ENCODE peak calls at places on chromosomes 1 and 21, in ten cellular contexts. O is psoas muscle; X is neural progenitor cell; B is MM.1S; A is mesothelial cell of epicardium; Y is GM13977; Q is GM20000; S is cardiac muscle cell; K is CD4-positive, alpha-beta T cell; N is choroid plexus epithelial cell. C is an unnamed sample.

GRCh38 chr1:36349241-36349671 is 25.8 kb upstream of the EVA1B start:
- DNase-seq in S (peak), B (no peak), Q (peak), N (peak), O (no peak), A (no peak), K (no peak), X (no peak), Y (peak), C (no peak)

GRCh38 chr1:248850124-248850523 is 8.8 kb downstream of the ZNF692 start:
- DNase-seq in N (no peak), B (no peak), S (no peak), Y (no peak), K (no peak), A (no peak), Q (no peak), O (no peak), X (no peak), C (no peak)

GRCh38 chr21:17679002-17679600 is 66.4 kb upstream of the BTG3 start:
- DNase-seq in N (peak), O (no peak), K (no peak), Q (peak), B (peak), A (no peak), S (peak), X (peak), Y (peak), C (no peak)

GRCh38 chr21:45270306-45270821 is 17.3 kb downstream of the POFUT2 start:
- DNase-seq in B (no peak), Q (no peak), K (no peak), Y (no peak), O (no peak), X (no peak), N (peak), S (no peak), A (no peak), C (no peak)

GRCh38 chr21:26280715-26281310 is 110.2 kb upstream of the APP start:
- DNase-seq in X (peak), Q (no peak), N (no peak), K (no peak), Y (no peak), A (no peak), O (no peak), B (no peak), S (no peak), C (peak)

GRCh38 chr1:175145899-175146298 is 46.7 kb downstream of the KIAA0040 start:
- DNase-seq in S (no peak), O (no peak), X (no peak), Q (no peak), Y (no peak), B (no peak), A (no peak), N (no peak), K (no peak), C (no peak)

GRCh38 chr21:43654806-43655489 is 4.3 kb downstream of the HSF2BP start:
- DNase-seq in K (no peak), Q (no peak), O (no peak), N (peak), X (no peak), Y (no peak), A (no peak), S (no peak), B (no peak), C (no peak)

GRCh38 chr1:44043176-44044070 is 12.2 kb upstream of the SLC6A9 start:
- DNase-seq in S (no peak), Q (no peak), B (no peak), Y (no peak), O (no peak), N (no peak), X (peak), A (no peak), K (no peak), C (no peak)

GRCh38 chr1:119549719-119550141 is 42.7 kb downstream of the HSD3B1 start:
- DNase-seq in N (peak), X (peak), Q (peak), Y (peak), K (no peak), O (no peak), S (peak), B (peak), A (peak), C (peak)

GRCh38 chr1:171663854-171664550 is 11.5 kb upstream of the MYOC start:
- DNase-seq in Q (no peak), N (no peak), B (no peak), Y (no peak), S (no peak), O (no peak), A (no peak), K (no peak), X (no peak), C (no peak)

GRCh38 chr1:230642263-230642959 is at the start of gene COG2:
- DNase-seq in O (peak), B (peak), Y (peak), S (peak), Q (peak), A (peak), K (peak), N (peak), X (peak), C (peak)

GRCh38 chr1:107449326-107449725 is 308.5 kb downstream of the NTNG1 start:
- DNase-seq in X (no peak), S (no peak), B (no peak), Y (no peak), A (no peak), N (no peak), K (no peak), O (no peak), Q (no peak), C (no peak)

GRCh38 chr1:1068374-1069060 is 5.6 kb downstream of the RNF223 start:
- DNase-seq in K (peak), O (no peak), A (no peak), Y (peak), N (no peak), X (peak), S (no peak), B (peak), Q (peak), C (peak)

GRCh38 chr1:226111109-226111864 is 48.8 kb downstream of the H3-3A start:
- DNase-seq in N (no peak), O (no peak), S (no peak), X (no peak), K (no peak), B (peak), Q (peak), A (no peak), Y (no peak), C (no peak)

GRCh38 chr1:223843934-223844333 is 1.8 kb downstream of the TP53BP2 start:
- DNase-seq in X (no peak), S (no peak), Y (no peak), A (no peak), N (no peak), O (no peak), K (no peak), B (no peak), Q (no peak), C (no peak)

GRCh38 chr1:197341626-197342025 is 73.6 kb downstream of the CRB1 start:
- DNase-seq in Q (no peak), K (no peak), X (no peak), N (no peak), S (no peak), Y (no peak), B (no peak), A (no peak), O (no peak), C (no peak)

GRCh38 chr1:240888039-240888786 is 276.3 kb upstream of the GREM2 start:
- DNase-seq in O (no peak), A (peak), Q (peak), Y (peak), S (no peak), X (peak), B (peak), N (peak), K (no peak), C (peak)

GRCh38 chr1:29703596-29703995 is 467.3 kb downstream of the PTPRU start:
- DNase-seq in X (peak), B (no peak), Y (peak), S (peak), A (no peak), Q (peak), K (no peak), N (peak), O (no peak), C (peak)

GRCh38 chr1:151574575-151575529 is 34.7 kb downstream of the TUFT1 start:
- DNase-seq in S (peak), A (no peak), Y (no peak), X (no peak), Q (no peak), K (no peak), O (no peak), B (no peak), N (peak), C (no peak)

GRCh38 chr1:14599173-14599754 is 779 bp downstream of the KAZN start:
- DNase-seq in Q (peak), X (peak), K (no peak), A (peak), Y (peak), O (peak), S (no peak), N (no peak), B (no peak), C (peak)

GRCh38 chr1:174963547-174964125 is 36.1 kb upstream of the CACYBP start:
- DNase-seq in B (peak), Y (no peak), K (no peak), S (no peak), X (no peak), N (no peak), A (no peak), Q (no peak), O (no peak), C (no peak)

GRCh38 chr1:104932949-104933679 is 1183.4 kb downstream of the AMY1C start:
- DNase-seq in K (no peak), B (no peak), Y (no peak), X (no peak), Q (no peak), S (no peak), N (no peak), O (no peak), A (no peak), C (no peak)

GRCh38 chr1:23084880-23085279 is 65.6 kb downstream of the KDM1A start:
- DNase-seq in S (no peak), N (no peak), Q (no peak), K (no peak), X (no peak), A (no peak), O (no peak), B (no peak), Y (no peak), C (no peak)

GRCh38 chr1:23080885-23081284 is 61.6 kb downstream of the KDM1A start:
- DNase-seq in Y (no peak), K (no peak), N (no peak), B (no peak), Q (no peak), A (no peak), X (no peak), O (no peak), S (no peak), C (no peak)

GRCh38 chr1:23083714-23084480 is 64.6 kb downstream of the KDM1A start:
- DNase-seq in S (peak), B (no peak), Q (no peak), Y (no peak), K (no peak), N (peak), X (no peak), A (no peak), O (peak), C (no peak)

GRCh38 chr1:23079025-23079424 is 59.8 kb downstream of the KDM1A start:
- DNase-seq in S (no peak), O (no peak), X (no peak), A (no peak), B (no peak), K (no peak), N (no peak), Q (no peak), Y (no peak), C (no peak)

DNA sequence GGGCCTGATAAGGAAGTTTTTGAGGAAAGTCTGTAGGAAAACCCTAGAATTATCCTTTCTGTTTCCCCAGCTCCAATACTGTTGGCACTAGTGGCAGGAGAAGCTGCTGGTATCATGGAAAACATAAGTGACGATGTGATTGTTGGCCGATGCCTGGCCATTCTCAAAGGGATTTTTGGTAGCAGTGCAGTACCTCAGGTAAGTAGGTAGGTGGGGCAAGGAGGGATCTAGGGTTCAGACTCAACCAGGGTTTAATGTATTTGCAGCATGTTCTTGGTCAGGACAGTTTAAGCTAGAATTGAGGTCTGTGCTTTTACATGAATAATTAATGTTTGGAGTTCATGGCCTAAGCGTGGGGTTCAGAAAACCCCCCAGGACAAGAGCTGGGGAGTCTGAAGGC is 62.1 kb downstream of the KDM1A start:
- DNase-seq in Q (no peak), Y (no peak), A (no peak), S (no peak), K (no peak), X (peak), N (peak), O (no peak), B (no peak), C (no peak)
- TF ChIP-seq CTCF in Q (no peak), Y (no peak), A (no peak), S (peak), K (no peak), X (peak), N (peak), O (no peak), B (peak), C (no peak)

GRCh38 chr1:187721216-187721615 is 892.5 kb downstream of the PLA2G4A start:
- DNase-seq in Q (no peak), Y (no peak), S (no peak), A (no peak), K (no peak), O (no peak), X (no peak), N (no peak), B (no peak), C (no peak)

DNA sequence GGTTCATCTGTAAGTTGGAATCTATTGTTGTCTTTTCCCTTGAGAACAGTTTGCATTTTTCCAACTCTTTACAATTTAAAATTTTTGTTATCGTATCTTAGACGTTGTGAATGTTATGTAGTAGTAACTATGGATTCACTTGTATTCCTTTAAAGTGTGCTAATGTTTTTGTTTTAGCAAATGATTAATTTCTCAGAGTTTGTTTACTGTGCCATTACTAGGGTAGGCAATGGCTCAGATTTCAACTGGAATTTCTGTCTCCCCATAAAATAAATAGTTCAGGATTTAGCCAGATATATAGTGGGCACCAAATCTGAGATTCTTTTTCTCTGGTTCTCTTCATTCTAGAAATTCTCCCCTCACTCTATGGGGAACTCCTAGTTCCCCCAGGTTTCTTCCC is 896.5 kb downstream of the PLA2G4A start:
- DNase-seq in Q (no peak), Y (no peak), A (no peak), S (no peak), K (no peak), O (no peak), N (no peak), B (no peak), X (no peak), C (no peak)
- TF ChIP-seq CTCF in Q (no peak), Y (no peak), A (no peak), S (no peak), K (no peak), O (no peak), N (no peak), B (no peak), X (no peak), C (no peak)

DNA sequence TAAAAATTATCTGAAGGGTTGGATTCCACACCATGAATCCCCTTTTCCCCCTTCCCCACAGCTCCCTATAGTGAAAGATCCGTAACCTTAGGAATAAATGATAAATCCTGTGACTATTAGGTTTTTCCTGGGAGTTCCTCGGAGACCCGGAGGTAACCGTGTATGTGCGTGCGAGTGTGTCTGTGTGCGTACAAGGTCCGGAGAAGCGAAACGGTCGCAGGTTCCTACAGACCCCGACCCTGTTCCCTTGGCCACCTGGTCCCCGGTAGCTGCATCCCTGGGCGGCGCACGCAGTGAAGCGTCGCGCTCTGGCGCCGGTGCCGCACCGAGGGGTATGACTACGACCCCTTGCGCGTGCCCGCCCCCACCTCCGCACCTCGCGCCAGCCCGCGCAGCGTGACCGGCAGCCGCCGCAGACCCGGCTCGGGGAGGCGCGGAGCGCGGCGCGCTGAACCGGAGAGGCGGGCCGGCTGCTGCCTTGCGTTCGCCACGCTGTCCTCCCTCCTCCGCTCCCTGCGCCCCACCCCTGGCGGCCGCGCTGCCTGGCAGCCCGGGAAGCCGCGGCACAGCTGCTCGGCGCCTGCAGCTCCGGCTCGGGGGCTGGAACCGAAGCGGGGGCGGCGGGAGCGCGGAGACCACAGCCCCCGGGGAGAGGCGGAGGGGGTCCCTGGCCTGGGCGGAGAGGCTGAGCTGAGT is at the start of gene AK5:
- DNase-seq in X (peak), N (peak), Q (peak), K (peak), S (peak), A (peak), Y (peak), O (peak), B (no peak), C (peak)
- TF ChIP-seq CTCF in X (no peak), N (no peak), Q (no peak), K (no peak), S (no peak), A (no peak), Y (no peak), O (no peak), B (no peak), C (no peak)

DNA sequence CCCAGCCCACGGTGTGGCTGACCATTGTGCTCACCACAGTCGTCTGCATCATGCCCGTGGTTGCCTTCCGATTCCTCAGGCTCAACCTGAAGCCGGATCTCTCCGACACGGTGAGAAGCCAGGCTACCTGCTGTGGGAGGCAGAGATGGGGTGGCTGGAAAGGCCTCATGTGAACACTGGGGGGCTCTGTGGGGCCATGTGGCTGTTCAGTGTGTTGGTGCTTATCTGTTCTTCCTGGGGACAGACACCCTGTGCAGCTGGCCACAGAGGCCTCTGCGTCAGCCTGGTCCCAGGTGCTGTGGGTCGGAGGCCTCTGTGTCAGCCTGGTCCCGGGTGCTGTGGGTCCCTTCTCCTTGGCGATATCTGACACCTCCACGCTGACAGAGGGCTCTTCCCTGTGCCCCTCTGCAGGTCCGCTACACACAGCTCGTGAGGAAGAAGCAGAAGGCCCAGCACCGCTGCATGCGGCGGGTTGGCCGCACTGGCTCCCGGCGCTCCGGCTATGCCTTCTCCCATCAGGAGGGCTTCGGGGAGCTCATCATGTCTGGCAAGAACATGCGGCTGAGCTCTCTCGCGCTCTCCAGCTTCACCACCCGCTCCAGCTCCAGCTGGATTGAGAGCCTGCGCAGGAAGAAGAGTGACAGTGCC is 23.2 kb downstream of the ATP8B2 start:
- DNase-seq in O (no peak), Y (no peak), Q (no peak), K (no peak), A (no peak), S (no peak), X (no peak), N (no peak), B (peak), C (no peak)
- TF ChIP-seq CTCF in O (no peak), Y (peak), Q (no peak), K (no peak), A (no peak), S (no peak), X (no peak), N (no peak), B (no peak), C (no peak)

GRCh38 chr1:109191377-109191776 is 22.3 kb upstream of the SARS1 start:
- DNase-seq in S (no peak), K (no peak), N (no peak), Q (no peak), A (no peak), Y (no peak), O (no peak), X (peak), B (no peak), C (no peak)
- TF ChIP-seq CTCF in S (no peak), K (no peak), N (peak), Q (no peak), A (no peak), Y (peak), O (no peak), X (peak), B (peak), C (no peak)

GRCh38 chr1:202563818-202564217 is 146.4 kb downstream of the SYT2 start:
- DNase-seq in B (no peak), N (no peak), Y (no peak), O (no peak), Q (no peak), X (no peak), S (no peak), K (no peak), A (no peak), C (no peak)

GRCh38 chr1:202561240-202561639 is 149.0 kb downstream of the SYT2 start:
- DNase-seq in Q (no peak), S (no peak), A (no peak), N (no peak), O (no peak), B (peak), K (no peak), Y (no peak), X (no peak), C (no peak)

GRCh38 chr1:202562443-202563060 is 147.7 kb downstream of the SYT2 start:
- DNase-seq in B (no peak), K (no peak), Q (no peak), S (no peak), A (no peak), O (no peak), X (no peak), Y (no peak), N (no peak), C (no peak)

GRCh38 chr1:202564958-202565497 is 145.2 kb downstream of the SYT2 start:
- DNase-seq in N (no peak), B (peak), O (no peak), Y (no peak), Q (no peak), X (no peak), K (no peak), A (no peak), S (no peak), C (no peak)

DNA sequence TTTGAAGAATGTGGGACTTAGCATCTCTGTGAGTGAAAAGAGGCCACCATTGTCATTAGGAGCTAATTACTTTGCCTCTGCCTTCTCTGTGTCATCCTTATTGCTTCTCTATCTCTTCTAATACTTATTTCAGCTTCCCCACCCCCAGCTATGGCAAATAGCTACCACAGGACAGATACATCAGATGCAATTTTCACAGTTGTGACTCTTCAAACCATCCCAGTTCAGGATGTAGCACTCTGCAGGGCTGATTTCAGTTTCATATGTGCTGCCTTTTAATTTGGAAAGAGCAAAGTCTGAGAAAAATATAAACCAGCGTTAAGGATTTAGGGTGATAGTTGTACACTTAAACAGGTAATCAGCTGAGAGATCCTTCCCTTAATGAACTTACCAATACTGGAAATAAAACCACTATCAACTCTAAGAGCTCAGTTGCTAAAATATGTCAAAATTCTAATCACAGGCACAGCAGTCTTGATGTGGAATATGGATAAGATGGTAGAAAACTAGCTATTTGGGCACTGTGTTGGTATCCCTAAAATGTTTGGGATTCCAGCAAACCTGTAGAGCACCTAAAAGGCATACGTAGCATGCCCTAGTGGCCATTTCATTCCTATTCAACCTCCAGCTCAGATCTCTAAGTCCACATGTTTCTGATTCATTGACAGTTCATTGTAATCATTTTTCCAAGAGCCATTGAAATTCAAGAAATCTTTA is 148.4 kb downstream of the SYT2 start:
- DNase-seq in B (peak), A (no peak), K (no peak), S (no peak), O (no peak), Y (no peak), N (peak), X (no peak), Q (no peak), C (no peak)
- TF ChIP-seq CTCF in B (peak), A (no peak), K (no peak), S (peak), O (no peak), Y (peak), N (peak), X (peak), Q (no peak), C (no peak)

C was measured in nephron progenitor cell.